ENCODE peak calls at places on chromosomes 1 and 21, in nine cellular contexts. R is IMR-90, N is stomach, E is Peyer's patch, O is sigmoid colon, M is tibial nerve, A is adrenal gland, T is heart left ventricle, J is suprapubic skin. Z is an unnamed sample. For H3K36me3, the result is how much of the 10 kb centered on the place peaks cover.

GRCh38 chr1:150973826-150974579 is 632 bp downstream of the CERS2 start:
- DNase-seq in N (peak), J (peak), O (no peak), A (peak), T (peak), E (peak), R (no peak), M (no peak), Z (peak)

GRCh38 chr1:164629971-164630370 is 71.0 kb downstream of the PBX1 start:
- DNase-seq in T (no peak), E (no peak), J (no peak), O (no peak), R (no peak), A (no peak), M (no peak), N (no peak), Z (no peak)

GRCh38 chr1:109814223-109814622 is 50.5 kb upstream of the EPS8L3 start:
- DNase-seq in R (no peak), O (no peak), N (no peak), E (no peak), M (no peak), T (no peak), A (no peak), J (no peak), Z (no peak)

GRCh38 chr1:101302831-101303511 is 66.2 kb downstream of the S1PR1 start:
- DNase-seq in R (peak), E (no peak), J (no peak), T (no peak), O (no peak), N (no peak), A (no peak), M (no peak), Z (no peak)

GRCh38 chr1:192713921-192714320 is 78.0 kb downstream of the RGS13 start:
- DNase-seq in E (no peak), R (no peak), M (no peak), O (no peak), A (no peak), T (no peak), J (no peak), N (no peak), Z (no peak)

GRCh38 chr1:86774305-86775304 is 70.2 kb downstream of the SH3GLB1 start:
- DNase-seq in E (peak), O (peak), J (peak), N (peak), R (peak), M (peak), A (peak), T (peak), Z (peak)

GRCh38 chr1:151596166-151596933 is 15.5 kb upstream of the SNX27 start:
- DNase-seq in R (peak), T (no peak), A (no peak), M (no peak), O (no peak), N (no peak), J (no peak), E (no peak), Z (peak)

GRCh38 chr21:33801424-33802405 is 113.9 kb downstream of the ATP5PO start:
- DNase-seq in J (no peak), T (no peak), N (peak), O (no peak), A (no peak), R (peak), M (no peak), E (no peak), Z (peak)

GRCh38 chr1:40627987-40628902 is 37.2 kb downstream of the RIMS3 start:
- DNase-seq in J (peak), M (no peak), A (no peak), T (no peak), O (no peak), E (no peak), N (no peak), R (no peak), Z (no peak)

GRCh38 chr21:43609501-43610340 is 49.6 kb downstream of the HSF2BP start:
- DNase-seq in J (no peak), N (peak), E (peak), O (peak), M (no peak), R (peak), A (no peak), T (peak), Z (peak)

GRCh38 chr1:203996126-203996525 is 76.8 kb upstream of the SOX13 start:
- DNase-seq in J (no peak), T (no peak), A (no peak), M (no peak), R (no peak), O (peak), N (no peak), E (no peak), Z (no peak)

GRCh38 chr21:45304161-45304830 is 16.6 kb upstream of the POFUT2 start:
- DNase-seq in A (no peak), N (no peak), J (peak), T (no peak), O (no peak), M (no peak), E (peak), R (no peak), Z (no peak)

GRCh38 chr1:67458663-67459062 is 28.5 kb upstream of the SERBP1 start:
- DNase-seq in R (no peak), T (no peak), J (no peak), N (no peak), A (no peak), M (no peak), O (no peak), E (no peak), Z (no peak)

GRCh38 chr21:29083306-29083705 is 9.9 kb upstream of the CCT8 start:
- DNase-seq in T (no peak), O (no peak), R (no peak), E (no peak), M (no peak), A (no peak), N (no peak), J (no peak), Z (no peak)

GRCh38 chr1:24198766-24199165 is 11.7 kb upstream of the IFNLR1 start:
- DNase-seq in A (no peak), M (no peak), R (no peak), O (no peak), E (no peak), J (no peak), T (no peak), N (no peak), Z (no peak)

GRCh38 chr1:200034821-200035396 is 7.4 kb downstream of the NR5A2 start:
- DNase-seq in R (peak), J (no peak), M (no peak), N (no peak), T (no peak), E (peak), A (no peak), O (no peak), Z (peak)

GRCh38 chr1:175715791-175716190 is 27.6 kb downstream of the TNR start:
- DNase-seq in E (no peak), T (no peak), N (no peak), O (no peak), J (no peak), M (no peak), A (no peak), R (no peak), Z (no peak)

GRCh38 chr1:52365091-52365745 is 787 bp downstream of the CC2D1B start:
- DNase-seq in J (peak), N (peak), R (peak), T (peak), M (no peak), A (peak), O (peak), E (peak), Z (peak)

GRCh38 chr1:16975838-16976237 is 4.6 kb downstream of the MFAP2 start:
- DNase-seq in M (no peak), O (no peak), T (no peak), E (no peak), A (no peak), J (no peak), N (no peak), R (no peak), Z (no peak)

GRCh38 chr1:200257235-200257634 is 152.6 kb downstream of the ZNF281 start:
- DNase-seq in J (no peak), O (no peak), A (no peak), T (no peak), R (no peak), E (no peak), N (no peak), M (no peak), Z (no peak)

GRCh38 chr21:39648879-39649278 is 36.1 kb downstream of the B3GALT5 start:
- DNase-seq in A (no peak), M (no peak), R (no peak), T (no peak), E (no peak), O (no peak), N (no peak), J (no peak), Z (no peak)

GRCh38 chr1:112209493-112209892 is 186.5 kb upstream of the CTTNBP2NL start:
- DNase-seq in E (no peak), T (no peak), O (no peak), R (no peak), N (no peak), M (no peak), J (no peak), A (no peak), Z (no peak)

GRCh38 chr1:155277896-155278688 is 829 bp downstream of the HCN3 start:
- DNase-seq in R (peak), E (peak), A (peak), O (peak), M (no peak), J (peak), T (peak), N (peak), Z (peak)

GRCh38 chr1:226749467-226749866 is 10.4 kb upstream of the ITPKB start:
- DNase-seq in N (no peak), J (no peak), E (no peak), R (no peak), T (no peak), M (no peak), O (no peak), A (no peak), Z (no peak)

GRCh38 chr1:17207966-17208418 is 3.1 kb downstream of the PADI1 start:
- DNase-seq in O (no peak), J (no peak), M (no peak), R (peak), T (no peak), N (no peak), A (no peak), E (no peak), Z (no peak)

GRCh38 chr1:206923009-206923960 is 1.5 kb upstream of the FCMR start:
- DNase-seq in R (no peak), O (no peak), J (no peak), E (no peak), N (no peak), A (no peak), M (no peak), T (peak), Z (no peak)

GRCh38 chr1:8818325-8818775 is 910 bp upstream of the RERE start:
- DNase-seq in A (peak), M (no peak), J (peak), E (no peak), R (peak), O (peak), T (peak), N (peak), Z (peak)

GRCh38 chr21:31335957-31336738 is 7.9 kb downstream of the TIAM1 start:
- DNase-seq in O (peak), J (no peak), A (no peak), R (peak), N (no peak), T (peak), E (no peak), M (no peak), Z (no peak)

GRCh38 chr1:151539321-151540020 is 638 bp upstream of the TUFT1 start:
- DNase-seq in J (peak), R (peak), E (peak), N (peak), T (peak), O (peak), M (peak), A (peak), Z (peak)

GRCh38 chr1:161260939-161261858 is 2.7 kb downstream of the PCP4L1 start:
- DNase-seq in E (no peak), O (no peak), T (no peak), A (no peak), N (no peak), M (no peak), R (no peak), J (no peak), Z (no peak)

GRCh38 chr1:209483691-209484090 is 99.8 kb upstream of the CAMK1G start:
- DNase-seq in N (no peak), R (no peak), J (no peak), O (no peak), A (no peak), E (no peak), M (no peak), T (no peak), Z (no peak)

GRCh38 chr1:17356387-17356992 is 15.5 kb upstream of the PADI6 start:
- DNase-seq in A (no peak), E (peak), N (no peak), J (no peak), O (no peak), M (no peak), T (no peak), R (no peak), Z (no peak)

DNA sequence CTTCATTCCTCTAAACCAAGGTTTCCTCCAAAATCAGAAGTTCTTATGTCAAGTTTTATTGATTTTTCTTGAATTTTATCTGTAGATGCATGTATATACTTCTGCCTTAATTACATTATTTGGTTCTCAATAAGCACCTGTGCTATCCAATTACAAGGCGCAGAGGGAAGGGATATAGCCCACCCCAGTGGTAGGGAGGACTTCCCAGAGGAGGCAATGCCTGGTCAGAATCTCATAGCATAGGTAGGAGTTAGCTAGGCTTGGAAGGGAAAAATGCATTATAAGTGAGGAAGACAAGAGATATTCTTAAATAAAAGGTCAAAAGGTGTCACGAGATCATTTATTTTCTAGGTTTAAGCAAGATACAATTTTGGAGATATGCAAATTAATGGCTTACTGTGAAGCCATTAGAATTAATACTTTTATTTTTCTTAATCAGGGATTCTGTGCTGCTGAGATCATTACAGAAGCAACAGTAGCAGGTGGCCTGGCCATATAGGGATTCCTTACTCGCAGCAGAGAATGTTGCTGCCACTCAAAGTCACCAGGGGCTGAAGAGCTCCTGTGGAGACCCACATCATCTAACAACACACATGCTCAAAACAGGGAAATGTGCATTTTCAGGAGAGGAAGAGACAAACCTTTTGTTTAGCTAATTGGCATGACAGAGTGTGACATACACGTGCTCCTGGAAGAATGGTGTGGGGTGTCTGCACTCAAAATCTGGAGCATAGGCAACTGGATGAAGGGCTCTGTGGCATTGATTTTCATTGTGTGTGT is 178.3 kb downstream of the ATG4C start:
- DNase-seq in R (no peak), J (no peak), O (no peak), E (no peak), T (no peak), A (no peak), M (no peak), N (no peak), Z (no peak)
- TF ChIP-seq CTCF in R (no peak), J (no peak), O (no peak), E (no peak), T (no peak), A (no peak), M (no peak), N (no peak), Z (no peak)

DNA sequence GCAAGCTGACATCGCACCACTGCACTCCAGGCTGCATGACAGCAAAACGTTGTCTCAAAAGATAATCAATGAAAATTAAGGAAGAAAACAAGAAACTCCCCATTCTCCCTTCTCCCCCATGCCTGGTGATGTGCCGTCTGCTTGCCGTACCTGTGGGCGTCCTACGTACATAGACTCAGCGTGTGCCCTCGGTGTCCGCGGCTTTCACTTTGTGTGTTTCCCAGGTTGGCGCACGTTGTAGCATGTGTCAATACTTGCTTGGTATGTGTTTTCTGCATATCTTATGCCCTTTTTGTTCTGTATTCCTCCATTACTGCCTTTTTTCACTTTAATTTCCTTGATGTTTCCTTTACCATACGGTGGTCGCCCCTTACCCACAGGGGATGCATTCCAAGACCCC is 53.8 kb downstream of the PCNT start:
- DNase-seq in J (no peak), M (no peak), N (no peak), R (no peak), T (no peak), A (no peak), O (no peak), E (no peak), Z (no peak)
- H3K36me3 ChIP-seq in J (under half), M (half or more), N (under half), R (under half), T (under half), A (under half), O (under half), E (under half), Z (under half)

DNA sequence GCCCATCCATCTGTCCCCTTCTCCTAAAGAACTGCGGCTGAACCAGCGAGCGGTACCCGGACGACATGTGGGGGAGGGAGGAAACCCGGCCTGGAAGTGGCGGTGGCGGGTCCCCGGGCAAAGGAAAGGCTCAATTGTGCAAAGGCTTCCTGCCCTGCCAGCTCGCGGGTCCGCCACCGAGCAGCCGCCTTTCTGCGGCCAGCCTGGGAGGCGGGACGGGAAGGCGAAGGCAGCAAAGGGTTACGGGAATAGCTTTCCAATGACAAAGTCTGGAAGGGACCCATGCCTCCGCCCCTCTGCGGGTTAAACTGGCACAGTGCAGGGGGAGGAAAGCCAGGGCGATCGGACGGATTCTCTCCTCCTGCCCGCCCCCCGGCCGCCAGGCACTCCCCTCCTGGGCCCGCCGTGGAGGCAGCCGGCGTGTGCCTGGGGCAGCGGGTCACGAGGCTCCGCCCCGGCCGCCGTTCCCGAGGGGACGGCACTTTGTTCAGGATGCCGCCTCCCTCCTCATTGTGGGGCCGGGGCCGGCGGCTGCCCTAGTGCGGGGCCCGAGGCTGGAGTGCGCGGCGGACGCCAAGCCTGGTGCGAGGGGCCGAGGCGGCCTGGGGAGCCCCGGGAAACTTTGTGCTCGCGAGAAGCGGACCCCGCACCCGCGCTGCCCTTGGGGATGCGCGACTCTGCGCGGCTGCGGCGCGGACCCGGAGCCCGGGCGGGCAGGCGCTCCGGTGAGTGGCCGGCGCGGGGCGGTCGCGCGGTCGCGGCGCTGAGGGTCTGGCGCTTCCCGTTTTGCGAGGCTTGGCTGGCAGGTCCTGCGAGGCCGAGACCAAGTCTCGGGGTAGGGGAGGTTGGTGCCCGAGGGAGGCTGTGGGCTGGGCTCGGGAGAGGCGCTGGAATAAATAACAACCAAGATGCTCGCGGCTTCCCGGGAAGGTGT is at the start of gene NAV1:
- DNase-seq in M (peak), J (peak), O (peak), R (peak), A (peak), T (peak), N (peak), E (peak), Z (peak)
- TF ChIP-seq POLR2A in M (peak), J (no peak), O (peak), R (peak), A (peak), T (peak), N (no peak), E (no peak), Z (no peak)

DNA sequence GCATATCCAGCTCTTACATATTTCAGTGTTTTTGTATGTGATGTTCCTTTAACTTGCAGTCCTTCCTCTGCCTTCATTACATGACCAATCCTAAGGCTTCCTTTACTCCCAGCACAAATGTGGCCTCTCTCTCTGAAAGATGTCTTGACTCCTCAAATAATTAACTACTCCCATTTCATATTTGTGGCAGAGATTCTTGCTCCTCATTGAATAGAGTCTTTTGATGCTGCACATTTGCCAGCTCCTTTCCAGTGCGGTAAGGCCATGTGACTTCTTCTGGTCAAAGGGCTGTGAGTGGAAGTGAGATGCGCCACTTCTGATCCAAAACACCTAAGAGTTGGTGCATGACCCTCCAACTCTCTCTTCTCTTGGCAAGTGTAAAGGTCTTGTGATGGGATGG is 19.1 kb upstream of the LAMC1 start:
- DNase-seq in M (no peak), O (no peak), T (no peak), E (no peak), N (no peak), R (no peak), J (no peak), A (no peak), Z (no peak)
- TF ChIP-seq CTCF in M (no peak), O (no peak), T (no peak), E (no peak), N (no peak), R (no peak), J (no peak), A (no peak), Z (no peak)

DNA sequence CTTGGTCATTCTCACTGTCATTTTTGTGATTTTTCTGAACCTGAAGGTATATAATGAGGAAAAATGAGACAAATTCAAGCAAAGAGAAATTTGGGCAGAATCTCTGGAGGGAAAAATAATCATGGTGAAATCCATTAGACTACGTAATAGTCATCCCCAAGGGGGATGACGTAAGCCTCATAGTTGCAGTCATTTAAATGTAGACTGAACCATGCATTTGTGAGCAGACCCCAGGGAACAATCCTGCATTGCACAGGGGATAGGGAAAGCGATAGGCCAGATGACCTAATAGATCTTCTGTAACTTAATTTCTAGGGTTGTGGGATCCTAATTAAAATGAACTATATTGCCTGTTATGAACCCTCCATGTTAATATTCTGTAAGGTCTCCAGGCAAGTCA is 167.4 kb upstream of the C1orf21 start:
- DNase-seq in N (no peak), A (no peak), T (no peak), O (no peak), R (no peak), E (no peak), J (no peak), M (no peak), Z (no peak)
- H3K36me3 ChIP-seq in N (under half), A (under half), T (under half), O (under half), R (under half), E (under half), J (under half), M (under half), Z (under half)

Z was measured in body of pancreas.